ENCODE peak calls at places on chromosomes 16 and 17, in seven cellular contexts. M is neural progenitor cell, N is ovary, P is heart left ventricle, T is A673, Q is stomach, L is thoracic aorta. X is an unnamed sample. For H3K4me1 and H3K36me3, the result is how much of the 10 kb centered on the place peaks cover.

GRCh38 chr17:72697602-72698146 is 394.8 kb downstream of the SLC39A11 start:
- DNase-seq in M (no peak), N (no peak), P (no peak), T (no peak), Q (no peak), L (no peak), X (peak)

GRCh38 chr17:32609085-32609484 is 122.3 kb downstream of the CDK5R1 start:
- DNase-seq in M (no peak), N (no peak), P (peak), T (no peak), Q (peak), L (no peak), X (no peak)

GRCh38 chr16:3256146-3256875 is at the start of gene MEFV:
- DNase-seq in M (no peak), N (no peak), P (no peak), T (no peak), Q (no peak), L (no peak), X (no peak)

GRCh38 chr17:73462830-73463229 is 151.0 kb upstream of the CDC42EP4 start:
- DNase-seq in M (no peak), N (no peak), P (no peak), T (no peak), Q (no peak), L (no peak), X (no peak)

GRCh38 chr17:55451203-55451641 is 29.6 kb upstream of the MMD start:
- DNase-seq in M (no peak), N (no peak), P (no peak), T (peak), Q (no peak), L (no peak), X (no peak)

GRCh38 chr17:77212833-77213777 is 72.3 kb downstream of the SEC14L1 start:
- DNase-seq in M (no peak), N (no peak), P (no peak), T (no peak), Q (no peak), L (no peak), X (no peak)

GRCh38 chr17:57518587-57519118 is 226.4 kb downstream of the CCDC182 start:
- DNase-seq in M (peak), N (no peak), P (peak), T (no peak), Q (no peak), L (no peak), X (no peak)

GRCh38 chr17:14196337-14196997 is 40.2 kb downstream of the CDRT15 start:
- DNase-seq in M (no peak), N (no peak), P (no peak), T (no peak), Q (no peak), L (no peak), X (no peak)

GRCh38 chr16:22648141-22648540 is 137.4 kb downstream of the NPIPB5 start:
- DNase-seq in M (no peak), N (no peak), P (no peak), T (no peak), Q (no peak), L (no peak), X (no peak)

GRCh38 chr17:46832945-46833839 is 14.7 kb upstream of the WNT3 start:
- DNase-seq in M (peak), N (no peak), P (no peak), T (no peak), Q (no peak), L (no peak), X (peak)

GRCh38 chr16:89890200-89890599 is 16.8 kb downstream of the TCF25 start:
- DNase-seq in M (no peak), N (no peak), P (no peak), T (no peak), Q (no peak), L (no peak), X (no peak)

GRCh38 chr16:49924078-49924477 is 68.2 kb upstream of the ZNF423 start:
- DNase-seq in M (no peak), N (no peak), P (no peak), T (peak), Q (no peak), L (no peak), X (peak)

GRCh38 chr16:10688291-10688690 is 6.4 kb downstream of the TEKT5 start:
- DNase-seq in M (no peak), N (no peak), P (no peak), T (no peak), Q (peak), L (no peak), X (no peak)

GRCh38 chr17:55606431-55606830 is 95.2 kb upstream of the SMIM36 start:
- DNase-seq in M (no peak), N (no peak), P (no peak), T (no peak), Q (no peak), L (no peak), X (no peak)

GRCh38 chr17:76530489-76530814 is 7.1 kb downstream of the CYGB start:
- DNase-seq in M (no peak), N (no peak), P (no peak), T (no peak), Q (no peak), L (no peak), X (no peak)

GRCh38 chr16:3087836-3088235 is 11.3 kb downstream of the ZSCAN10 start:
- DNase-seq in M (no peak), N (no peak), P (peak), T (no peak), Q (no peak), L (no peak), X (no peak)

GRCh38 chr17:35099929-35100328 is 19.7 kb downstream of the RAD51D start:
- DNase-seq in M (no peak), N (no peak), P (no peak), T (no peak), Q (no peak), L (no peak), X (no peak)

GRCh38 chr16:87844374-87844733 is 25.0 kb downstream of the SLC7A5 start:
- DNase-seq in M (peak), N (peak), P (peak), T (peak), Q (no peak), L (no peak), X (no peak)

GRCh38 chr17:60525347-60525623 is 757 bp downstream of the APPBP2 start:
- DNase-seq in M (peak), N (no peak), P (peak), T (no peak), Q (no peak), L (no peak), X (peak)

GRCh38 chr16:22614271-22614947 is 103.7 kb downstream of the NPIPB5 start:
- DNase-seq in M (no peak), N (no peak), P (no peak), T (no peak), Q (no peak), L (no peak), X (no peak)

GRCh38 chr16:11152205-11152604 is 103.8 kb downstream of the SOCS1 start:
- DNase-seq in M (no peak), N (no peak), P (no peak), T (no peak), Q (no peak), L (no peak), X (no peak)

GRCh38 chr17:70096861-70097260 is 21.8 kb downstream of the KCNJ16 start:
- DNase-seq in M (no peak), N (no peak), P (no peak), T (no peak), Q (no peak), L (no peak), X (no peak)

GRCh38 chr17:32266389-32267269 is 997 bp downstream of the RHBDL3 start:
- DNase-seq in M (peak), N (peak), P (no peak), T (no peak), Q (no peak), L (no peak), X (no peak)

GRCh38 chr16:47477680-47478079 is 16.5 kb downstream of the PHKB start:
- DNase-seq in M (no peak), N (no peak), P (no peak), T (no peak), Q (no peak), L (no peak), X (no peak)
- H3K4me1 ChIP-seq in M (under half), N (under half), P (under half), T (under half), Q (under half), L (under half), X (under half)

DNA sequence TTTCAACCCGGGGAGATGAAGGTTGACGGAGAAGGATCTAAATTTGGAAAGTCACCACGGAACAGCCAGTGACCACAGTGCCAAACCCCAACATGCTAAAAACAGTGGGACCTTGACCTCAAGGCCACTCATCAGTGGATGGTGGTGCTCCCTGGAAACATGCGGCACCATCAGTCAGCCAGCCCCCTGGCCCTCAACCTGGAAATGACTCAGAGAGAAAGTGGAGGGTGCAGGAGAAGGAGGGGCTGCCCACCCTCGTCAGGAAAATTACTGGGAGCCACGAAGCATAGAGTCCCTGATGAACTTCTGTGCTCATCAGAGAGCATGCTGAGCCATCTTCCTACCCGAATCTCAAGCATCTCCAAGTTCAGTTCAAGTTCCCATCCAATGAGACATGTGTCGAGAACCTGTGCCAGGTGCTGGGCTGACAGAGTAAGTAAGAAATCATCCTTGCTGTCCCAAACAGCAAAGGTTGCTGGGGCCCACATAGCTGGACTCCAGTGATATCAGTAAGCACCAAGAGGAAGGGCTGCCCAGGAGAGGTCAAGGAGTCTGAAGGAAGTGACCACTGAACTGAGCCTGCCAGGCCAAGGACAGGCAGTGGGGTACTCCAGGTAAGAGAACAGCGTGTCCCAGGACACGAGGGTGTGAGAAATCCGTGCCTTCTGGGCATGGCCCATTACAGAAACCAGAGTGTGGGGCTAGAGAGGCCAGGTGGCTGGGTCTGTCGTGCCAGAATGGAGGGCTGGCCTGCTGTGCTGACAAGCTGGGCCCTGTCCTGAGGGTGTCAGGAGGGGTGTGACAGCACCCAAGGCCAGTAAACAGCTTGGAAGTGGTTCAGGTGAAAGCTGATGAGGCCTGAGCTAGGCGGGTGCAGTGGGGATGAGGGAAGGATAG is 5.2 kb downstream of the PECAM1 start:
- DNase-seq in M (no peak), N (peak), P (peak), T (peak), Q (no peak), L (peak), X (peak)
- H3K4me3 ChIP-seq in M (no peak), N (peak), P (peak), T (no peak), Q (no peak), L (peak), X (no peak)

GRCh38 chr17:50981279-50981678 is 115.1 kb upstream of the TOB1 start:
- DNase-seq in M (no peak), N (no peak), P (no peak), T (no peak), Q (no peak), L (no peak), X (no peak)

GRCh38 chr17:50973557-50974494 is 107.7 kb upstream of the TOB1 start:
- DNase-seq in M (no peak), N (no peak), P (no peak), T (no peak), Q (no peak), L (no peak), X (no peak)

GRCh38 chr17:50979524-50979927 is 113.4 kb upstream of the TOB1 start:
- DNase-seq in M (no peak), N (no peak), P (no peak), T (no peak), Q (no peak), L (no peak), X (no peak)

GRCh38 chr17:50976951-50977472 is 110.9 kb upstream of the TOB1 start:
- DNase-seq in M (no peak), N (no peak), P (no peak), T (peak), Q (no peak), L (no peak), X (no peak)

DNA sequence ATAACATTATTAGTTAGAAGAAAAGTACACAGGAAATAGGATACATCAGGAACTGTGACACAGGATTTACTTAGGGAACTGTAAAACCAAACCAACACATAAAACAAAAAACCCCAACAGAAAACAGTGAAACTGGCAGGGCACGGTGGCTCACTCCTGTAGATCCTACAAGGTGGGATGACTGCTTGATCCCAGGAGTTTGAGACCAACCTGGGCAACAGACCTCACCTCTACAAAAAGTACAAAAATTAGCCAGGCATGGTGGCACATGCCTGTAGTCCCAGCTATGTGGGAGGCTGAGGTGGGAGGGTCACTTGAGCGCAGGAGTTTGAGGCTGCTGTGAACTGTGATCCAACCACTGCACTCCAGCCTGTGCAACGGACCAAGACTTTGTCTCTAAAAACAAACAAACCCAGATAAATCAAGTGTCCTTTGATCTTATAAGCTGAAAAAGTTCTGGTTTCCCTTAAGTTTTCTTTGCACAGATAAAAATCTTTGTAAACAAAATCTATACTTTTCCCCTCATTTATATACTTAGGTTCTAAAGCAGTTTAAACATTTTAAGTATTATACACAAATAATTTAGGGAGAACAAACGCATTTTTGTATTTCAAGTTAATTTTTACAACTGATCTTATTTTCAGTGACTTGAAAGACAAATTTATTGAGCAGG is 111.5 kb upstream of the TOB1 start:
- DNase-seq in M (no peak), N (no peak), P (no peak), T (no peak), Q (no peak), L (no peak), X (no peak)
- H3K36me3 ChIP-seq in M (under half), N (under half), P (half or more), T (under half), Q (half or more), L (under half), X (under half)

DNA sequence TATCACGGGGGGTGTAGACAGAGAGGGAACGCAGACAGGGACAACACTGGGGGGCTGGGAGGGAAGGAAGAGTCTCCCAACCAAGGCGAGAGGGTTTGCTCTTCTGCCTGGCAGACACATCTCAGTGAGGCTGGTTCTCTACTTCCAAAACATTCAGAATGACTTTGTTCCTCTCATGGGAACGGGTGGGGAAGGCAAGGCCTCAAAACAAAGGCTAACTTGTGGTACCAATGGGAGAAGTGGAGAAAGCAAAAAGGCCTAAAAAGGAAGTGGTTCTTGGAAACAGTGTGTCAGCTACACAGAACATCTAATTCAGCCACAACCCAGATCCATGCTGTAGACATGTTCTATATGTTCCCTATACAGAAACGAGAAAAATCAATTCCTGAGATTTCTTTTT is 7.5 kb downstream of the FLOT2 start:
- DNase-seq in M (no peak), N (no peak), P (no peak), T (no peak), Q (no peak), L (no peak), X (no peak)
- H3K4me1 ChIP-seq in M (under half), N (under half), P (under half), T (under half), Q (under half), L (under half), X (under half)

GRCh38 chr16:65118866-65119265 is 3.0 kb downstream of the CDH11 start:
- DNase-seq in M (no peak), N (no peak), P (no peak), T (no peak), Q (no peak), L (no peak), X (no peak)
- H3K4me3 ChIP-seq in M (peak), N (no peak), P (no peak), T (peak), Q (no peak), L (no peak), X (no peak)

DNA sequence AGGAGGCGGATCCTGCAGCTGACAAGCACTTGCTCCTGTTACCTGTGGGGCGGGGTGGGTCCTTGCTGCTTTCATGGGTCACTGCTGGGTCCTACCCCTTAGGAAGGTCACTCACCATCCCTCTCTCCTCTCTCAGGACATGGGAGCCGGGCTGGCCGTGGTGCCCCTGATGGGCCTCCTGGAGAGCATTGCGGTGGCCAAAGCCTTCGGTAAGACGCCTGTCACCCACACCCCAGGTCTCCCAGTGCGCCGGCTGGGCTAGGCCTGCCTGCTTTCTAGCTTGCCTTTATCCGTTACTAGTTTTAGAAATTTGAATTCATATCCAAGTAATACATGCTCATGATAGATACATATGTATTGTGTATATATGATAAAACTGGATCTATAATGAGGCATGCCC is 17.2 kb downstream of the SLC26A11 start:
- DNase-seq in M (no peak), N (no peak), P (no peak), T (no peak), Q (no peak), L (no peak), X (no peak)
- H3K36me3 ChIP-seq in M (under half), N (under half), P (half or more), T (under half), Q (half or more), L (half or more), X (under half)

GRCh38 chr16:17302213-17302612 is 168.5 kb downstream of the XYLT1 start:
- DNase-seq in M (no peak), N (no peak), P (no peak), T (no peak), Q (no peak), L (no peak), X (no peak)

GRCh38 chr16:17299790-17300189 is 171.0 kb downstream of the XYLT1 start:
- DNase-seq in M (no peak), N (no peak), P (no peak), T (no peak), Q (no peak), L (no peak), X (no peak)

GRCh38 chr16:17302620-17303019 is 168.1 kb downstream of the XYLT1 start:
- DNase-seq in M (no peak), N (no peak), P (no peak), T (no peak), Q (no peak), L (no peak), X (no peak)

GRCh38 chr16:17301593-17302135 is 169.1 kb downstream of the XYLT1 start:
- DNase-seq in M (no peak), N (no peak), P (no peak), T (no peak), Q (peak), L (no peak), X (no peak)

GRCh38 chr16:17301184-17301583 is 169.6 kb downstream of the XYLT1 start:
- DNase-seq in M (no peak), N (no peak), P (no peak), T (no peak), Q (no peak), L (no peak), X (no peak)
- H3K4me1 ChIP-seq in M (under half), N (under half), P (under half), T (under half), Q (under half), L (under half), X (under half)

X was measured in testis.